ENCODE peak calls at places on chromosomes 6 and 20, in five cellular contexts. R, X, E, N and T are unnamed samples.

GRCh38 chr20:62852196-62852595 is 9.4 kb downstream of the TCFL5 start:
- DNase-seq in R (no peak), X (no peak), E (no peak), N (no peak), T (no peak)

GRCh38 chr6:105484238-105485161 is 81.6 kb upstream of the PREP start:
- DNase-seq in R (no peak), X (no peak), E (peak; percentile 48), N (peak; percentile 56), T (peak; percentile 57)

GRCh38 chr6:74731204-74731603 is 474.6 kb downstream of the COL12A1 start:
- DNase-seq in R (no peak), X (no peak), E (no peak), N (peak; percentile 85), T (no peak)

GRCh38 chr20:49045440-49046086 is 549 bp upstream of the CSE1L start:
- DNase-seq in R (no peak), X (no peak), E (no peak), N (no peak), T (peak; percentile 21)

GRCh38 chr6:148392611-148393160 is 50.0 kb downstream of the SASH1 start:
- DNase-seq in R (no peak), X (no peak), E (peak; percentile 53), N (no peak), T (no peak)

GRCh38 chr6:28981391-28981832 is 23.7 kb downstream of the ZNF311 start:
- DNase-seq in R (peak; percentile 12), X (peak; percentile 67), E (peak; percentile 57), N (peak; percentile 81), T (peak; percentile 51)

GRCh38 chr6:3237761-3238662 is 10.6 kb upstream of the TUBB2B start:
- DNase-seq in R (no peak), X (no peak), E (peak; percentile 26), N (no peak), T (no peak)

GRCh38 chr6:40352006-40352405 is 235.2 kb downstream of the LRFN2 start:
- DNase-seq in R (no peak), X (no peak), E (no peak), N (no peak), T (no peak)

GRCh38 chr6:52284460-52285173 is at the start of gene MCM3:
- DNase-seq in R (peak; percentile 98), X (peak; percentile 99), E (peak; percentile 99), N (peak; percentile 98), T (peak; percentile 96)

GRCh38 chr20:46195264-46196038 is 77.3 kb downstream of the CD40 start:
- DNase-seq in R (no peak), X (no peak), E (no peak), N (no peak), T (peak; percentile 42)

GRCh38 chr6:147625946-147626345 is 117.5 kb downstream of the SAMD5 start:
- DNase-seq in R (no peak), X (no peak), E (no peak), N (no peak), T (no peak)

GRCh38 chr6:169691260-169691659 is 10.6 kb downstream of the WDR27 start:
- DNase-seq in R (no peak), X (no peak), E (no peak), N (no peak), T (no peak)

GRCh38 chr20:33947709-33948295 is 45.9 kb upstream of the RALY start:
- DNase-seq in R (no peak), X (peak; percentile 7), E (peak; percentile 8), N (peak; percentile 21), T (no peak)

GRCh38 chr6:134235937-134236751 is 81.8 kb downstream of the SGK1 start:
- DNase-seq in R (no peak), X (no peak), E (peak; percentile 51), N (no peak), T (no peak)

GRCh38 chr6:107321793-107322192 is 137.6 kb downstream of the PDSS2 start:
- DNase-seq in R (no peak), X (no peak), E (no peak), N (no peak), T (no peak)

GRCh38 chr6:15065603-15066002 is 180.3 kb upstream of the JARID2 start:
- DNase-seq in R (no peak), X (no peak), E (no peak), N (no peak), T (no peak)

GRCh38 chr6:11975353-11975977 is 36.6 kb upstream of the HIVEP1 start:
- DNase-seq in R (no peak), X (no peak), E (no peak), N (no peak), T (no peak)

GRCh38 chr6:141851063-141851462 is 281.7 kb upstream of the GJE1 start:
- DNase-seq in R (no peak), X (no peak), E (no peak), N (no peak), T (no peak)